ENCODE peak calls at places on chromosomes 12 and 14, in six cellular contexts. U, D, Z, W, X and M are unnamed samples.

GRCh38 chr12:76706099-76706498 is 57.8 kb upstream of the ZDHHC17 start:
- DNase-seq in U (no peak), D (no peak), Z (no peak), W (no peak), X (peak), M (no peak)

GRCh38 chr12:94725375-94726168 is 75.2 kb upstream of the TMCC3 start:
- DNase-seq in U (no peak), D (no peak), Z (peak), W (peak), X (peak), M (no peak)

GRCh38 chr12:106066051-106066705 is 72.6 kb downstream of the NUAK1 start:
- DNase-seq in U (no peak), D (no peak), Z (no peak), W (no peak), X (no peak), M (no peak)

GRCh38 chr14:71142375-71143038 is 235.2 kb downstream of the PCNX1 start:
- DNase-seq in U (no peak), D (no peak), Z (no peak), W (no peak), X (peak), M (no peak)

GRCh38 chr12:124513297-124513867 is 54.0 kb downstream of the NCOR2 start:
- DNase-seq in U (no peak), D (no peak), Z (no peak), W (no peak), X (no peak), M (no peak)

GRCh38 chr14:92568621-92569479 is 55.3 kb downstream of the RIN3 start:
- DNase-seq in U (no peak), D (no peak), Z (peak), W (no peak), X (no peak), M (no peak)

GRCh38 chr14:104766256-104766862 is 13.4 kb downstream of the SIVA1 start:
- DNase-seq in U (no peak), D (no peak), Z (no peak), W (no peak), X (no peak), M (no peak)

GRCh38 chr12:101880769-101881168 is 3.4 kb downstream of the DRAM1 start:
- DNase-seq in U (no peak), D (no peak), Z (no peak), W (no peak), X (no peak), M (no peak)

GRCh38 chr14:33959692-33960151 is 8.8 kb upstream of the EGLN3 start:
- DNase-seq in U (no peak), D (no peak), Z (no peak), W (no peak), X (no peak), M (peak)

GRCh38 chr12:94458882-94459772 is 540 bp downstream of the CEP83 start:
- DNase-seq in U (no peak), D (no peak), Z (no peak), W (no peak), X (peak), M (no peak)

GRCh38 chr14:55105991-55106390 is 23.1 kb upstream of the LGALS3 start:
- DNase-seq in U (no peak), D (no peak), Z (no peak), W (no peak), X (no peak), M (no peak)

GRCh38 chr14:93970589-93970966 is 5.8 kb downstream of the ASB2 start:
- DNase-seq in U (peak), D (peak), Z (peak), W (no peak), X (peak), M (no peak)

GRCh38 chr12:66516133-66516532 is 162.7 kb downstream of the GRIP1 start:
- DNase-seq in U (no peak), D (no peak), Z (no peak), W (no peak), X (peak), M (no peak)

GRCh38 chr12:34397591-34398365 is 375.5 kb downstream of the ALG10 start:
- DNase-seq in U (no peak), D (no peak), Z (no peak), W (no peak), X (no peak), M (no peak)

GRCh38 chr14:93683241-93683640 is 105.0 kb downstream of the PRIMA1 start:
- DNase-seq in U (no peak), D (no peak), Z (peak), W (no peak), X (peak), M (peak)

GRCh38 chr12:52691076-52691764 is 11.0 kb upstream of the KRT1 start:
- DNase-seq in U (peak), D (peak), Z (peak), W (no peak), X (peak), M (peak)

GRCh38 chr14:50823051-50823762 is 7.8 kb downstream of the NIN start:
- DNase-seq in U (no peak), D (no peak), Z (no peak), W (no peak), X (peak), M (peak)

GRCh38 chr12:91952916-91953315 is 192.7 kb downstream of the BTG1 start:
- DNase-seq in U (no peak), D (no peak), Z (no peak), W (no peak), X (no peak), M (no peak)

GRCh38 chr12:110661337-110661972 is 27.5 kb downstream of the HVCN1 start:
- DNase-seq in U (peak), D (peak), Z (peak), W (no peak), X (no peak), M (no peak)

GRCh38 chr14:104141621-104142091 is 3.3 kb downstream of the KIF26A start:
- DNase-seq in U (no peak), D (no peak), Z (no peak), W (no peak), X (no peak), M (peak)

GRCh38 chr12:50933459-50934124 is 18.8 kb upstream of the HIGD1C start:
- DNase-seq in U (no peak), D (no peak), Z (no peak), W (no peak), X (no peak), M (no peak)

GRCh38 chr12:59839514-59839913 is 243.7 kb downstream of the SLC16A7 start:
- DNase-seq in U (no peak), D (no peak), Z (no peak), W (no peak), X (peak), M (no peak)

GRCh38 chr12:66804555-66804954 is 125.7 kb upstream of the GRIP1 start:
- DNase-seq in U (no peak), D (no peak), Z (no peak), W (no peak), X (no peak), M (peak)

GRCh38 chr12:118553856-118554504 is 177.6 kb downstream of the SUDS3 start:
- DNase-seq in U (no peak), D (no peak), Z (no peak), W (no peak), X (no peak), M (no peak)

GRCh38 chr14:55609681-55610080 is 29.7 kb downstream of the KTN1 start:
- DNase-seq in U (no peak), D (no peak), Z (no peak), W (no peak), X (peak), M (no peak)

GRCh38 chr12:111434049-111434448 is 28.3 kb downstream of the SH2B3 start:
- DNase-seq in U (no peak), D (no peak), Z (no peak), W (no peak), X (no peak), M (no peak)

GRCh38 chr12:989751-990278 is 1.2 kb upstream of the ERC1 start:
- DNase-seq in U (no peak), D (no peak), Z (peak), W (peak), X (peak), M (peak)

GRCh38 chr12:12718382-12718761 is 1.2 kb downstream of the CDKN1B start:
- DNase-seq in U (no peak), D (no peak), Z (no peak), W (no peak), X (peak), M (no peak)

GRCh38 chr12:32821293-32822089 is 65.8 kb upstream of the YARS2 start:
- DNase-seq in U (no peak), D (no peak), Z (no peak), W (no peak), X (no peak), M (no peak)

GRCh38 chr12:102548543-102548942 is 68.2 kb upstream of the IGF1 start:
- DNase-seq in U (no peak), D (no peak), Z (no peak), W (peak), X (no peak), M (no peak)

GRCh38 chr14:68676511-68676943 is 116.3 kb downstream of the ZFP36L1 start:
- DNase-seq in U (no peak), D (no peak), Z (no peak), W (no peak), X (no peak), M (no peak)

GRCh38 chr14:50590464-50590863 is 30.5 kb downstream of the ATL1 start:
- DNase-seq in U (no peak), D (no peak), Z (no peak), W (no peak), X (no peak), M (no peak)

GRCh38 chr12:94553875-94554274 is 94.2 kb upstream of the CEP83 start:
- DNase-seq in U (no peak), D (no peak), Z (no peak), W (no peak), X (no peak), M (no peak)

GRCh38 chr14:24366375-24366663 is 1.7 kb upstream of the NFATC4 start:
- DNase-seq in U (no peak), D (no peak), Z (no peak), W (no peak), X (no peak), M (no peak)